ENCODE peak calls at places on chromosomes 2 and 18, in six cellular contexts. I, P, H, O, K and Z are unnamed samples.

GRCh38 chr2:220445429-220446105 is 818.1 kb downstream of the SLC4A3 start:
- DNase-seq in K (peak), I (no peak), P (peak), H (no peak), O (no peak), Z (no peak)

GRCh38 chr18:45838302-45839070 is 13.0 kb downstream of the SIGLEC15 start:
- DNase-seq in H (no peak), P (no peak), O (no peak), K (peak), I (no peak), Z (no peak)

GRCh38 chr2:143161982-143162837 is 33.0 kb downstream of the ARHGAP15 start:
- DNase-seq in P (peak), K (peak), O (no peak), H (peak), I (peak), Z (peak)

GRCh38 chr2:67213270-67213670 is 183.9 kb upstream of the ETAA1 start:
- DNase-seq in O (no peak), I (no peak), K (no peak), P (no peak), H (no peak), Z (no peak)

GRCh38 chr2:136637402-136637801 is 127.9 kb upstream of the THSD7B start:
- DNase-seq in I (no peak), O (no peak), H (no peak), P (no peak), K (no peak), Z (no peak)

GRCh38 chr2:64462940-64463339 is 9.0 kb downstream of the LGALSL start:
- DNase-seq in K (peak), I (peak), O (no peak), H (no peak), P (peak), Z (no peak)

GRCh38 chr2:10007921-10008808 is 35.2 kb upstream of the KLF11 start:
- DNase-seq in O (no peak), I (no peak), K (no peak), P (no peak), H (no peak), Z (no peak)

GRCh38 chr2:162712598-162712997 is 126.0 kb downstream of the KCNH7 start:
- DNase-seq in I (no peak), K (no peak), O (no peak), P (no peak), H (no peak), Z (no peak)

GRCh38 chr2:33134086-33134763 is 187.5 kb downstream of the LTBP1 start:
- DNase-seq in H (no peak), I (peak), P (peak), K (peak), O (no peak), Z (peak)

GRCh38 chr2:190974629-190975361 is 39.2 kb downstream of the STAT1 start:
- DNase-seq in K (no peak), P (no peak), O (no peak), H (no peak), I (no peak), Z (no peak)

GRCh38 chr18:79871026-79871390 is 73.3 kb downstream of the KCNG2 start:
- DNase-seq in K (no peak), P (no peak), I (no peak), H (peak), O (no peak), Z (no peak)

GRCh38 chr2:27721884-27722485 is 49.5 kb upstream of the MRPL33 start:
- DNase-seq in P (no peak), H (no peak), I (no peak), O (no peak), K (no peak), Z (no peak)

GRCh38 chr18:75107931-75108276 is 101.0 kb downstream of the PTGR3 start:
- DNase-seq in H (no peak), O (peak), I (no peak), P (no peak), K (no peak), Z (no peak)

GRCh38 chr2:88764141-88764849 is 72.8 kb downstream of the RPIA start:
- DNase-seq in I (no peak), K (no peak), P (no peak), O (no peak), H (no peak), Z (no peak)

DNA sequence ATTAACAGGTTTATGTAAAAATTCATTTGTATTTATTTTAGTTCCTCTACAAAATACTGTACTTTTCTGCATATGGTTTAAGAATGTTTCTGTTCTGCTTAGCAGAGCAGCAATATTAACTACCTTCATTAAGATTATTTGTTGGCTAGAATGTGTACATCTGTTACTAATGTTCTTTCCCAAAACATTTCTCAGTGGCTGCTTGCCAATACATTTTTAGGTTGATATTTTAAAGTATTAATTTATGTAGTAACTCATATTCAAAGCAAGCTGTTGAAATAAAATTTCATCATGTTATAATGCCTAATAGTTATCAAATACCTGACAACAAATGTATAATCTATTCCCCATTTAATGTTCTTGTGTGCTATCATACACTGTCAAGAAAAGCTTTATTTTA is 40.2 kb downstream of the PRKD3 start:
- DNase-seq in K (no peak), P (peak), I (no peak), H (no peak), O (no peak), Z (no peak)
- H4K91ac ChIP-seq in K (no peak), P (no peak), I (no peak), H (no peak), O (no peak), Z (no peak)

DNA sequence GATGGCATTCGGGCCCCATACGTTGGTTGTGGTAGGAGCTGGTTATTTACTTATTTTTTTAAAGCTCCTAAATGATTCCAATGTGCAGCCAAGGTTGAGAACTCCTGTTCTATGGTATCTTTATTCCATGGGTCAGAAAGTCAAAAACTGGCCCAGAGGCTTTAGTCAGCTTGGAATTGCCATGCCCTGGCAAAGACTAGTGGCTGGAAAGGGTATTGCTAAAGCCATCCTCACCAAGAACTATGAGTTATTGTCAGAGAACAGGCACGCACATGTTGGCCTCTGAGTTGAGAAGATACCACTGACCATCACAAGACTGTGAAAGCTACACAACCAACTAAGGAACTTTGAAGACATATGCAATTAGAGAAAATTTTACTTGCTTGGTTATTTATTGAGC is 47.9 kb upstream of the ACMSD start:
- DNase-seq in I (no peak), O (no peak), P (no peak), K (peak), H (no peak), Z (no peak)
- H4K91ac ChIP-seq in I (no peak), O (no peak), P (no peak), K (no peak), H (no peak), Z (no peak)

GRCh38 chr2:109313343-109313742 is 184.3 kb downstream of the SH3RF3 start:
- DNase-seq in H (no peak), I (no peak), O (no peak), K (no peak), P (no peak), Z (no peak)
- H4K91ac ChIP-seq in H (no peak), I (no peak), O (no peak), K (no peak), P (no peak), Z (no peak)

GRCh38 chr2:135532581-135532980 is 1.3 kb downstream of the R3HDM1 start:
- DNase-seq in O (no peak), H (no peak), P (no peak), I (peak), K (no peak), Z (no peak)
- H4K91ac ChIP-seq in O (no peak), H (no peak), P (no peak), I (no peak), K (no peak), Z (no peak)

GRCh38 chr2:168974370-168974769 is 56.8 kb downstream of the ABCB11 start:
- DNase-seq in P (no peak), K (no peak), H (no peak), O (no peak), I (no peak), Z (no peak)
- H4K91ac ChIP-seq in P (no peak), K (no peak), H (no peak), O (no peak), I (no peak), Z (no peak)

GRCh38 chr2:85648619-85649018 is 19.4 kb downstream of the SFTPB start:
- DNase-seq in K (peak), O (no peak), H (no peak), P (peak), I (peak), Z (no peak)

GRCh38 chr2:85652056-85652455 is 15.9 kb downstream of the SFTPB start:
- DNase-seq in K (no peak), P (no peak), I (no peak), O (no peak), H (no peak), Z (no peak)

GRCh38 chr2:85649201-85650190 is 18.5 kb downstream of the SFTPB start:
- DNase-seq in K (no peak), H (no peak), O (no peak), I (peak), P (peak), Z (no peak)

GRCh38 chr2:85650456-85650855 is 17.5 kb downstream of the SFTPB start:
- DNase-seq in O (no peak), H (no peak), K (no peak), I (no peak), P (no peak), Z (no peak)

DNA sequence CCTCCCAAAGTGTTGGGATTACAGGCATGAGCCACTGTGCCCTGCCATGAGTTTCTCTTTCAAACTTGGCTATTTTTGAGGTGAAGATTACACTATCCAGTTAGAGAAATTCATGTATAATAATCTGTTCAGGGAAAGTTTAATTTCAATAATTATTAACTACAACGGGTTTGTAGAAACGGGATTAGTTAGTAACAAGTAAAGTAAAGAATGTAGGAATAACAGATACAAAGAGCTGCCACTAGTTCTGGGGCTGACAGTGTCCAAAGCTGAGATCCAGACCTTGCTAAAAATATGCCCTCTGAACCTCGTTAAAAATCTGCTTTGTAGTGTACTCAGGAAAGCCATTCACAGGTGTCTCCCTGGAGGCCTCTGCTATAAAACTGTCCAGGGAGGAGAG is 16.9 kb downstream of the SFTPB start:
- DNase-seq in O (no peak), I (no peak), H (no peak), P (no peak), K (no peak), Z (no peak)
- H4K91ac ChIP-seq in O (no peak), I (no peak), H (no peak), P (peak), K (no peak), Z (no peak)

GRCh38 chr18:490024-490366 is 10.5 kb downstream of the COLEC12 start:
- DNase-seq in P (no peak), K (peak), O (no peak), H (no peak), I (no peak), Z (no peak)
- H4K91ac ChIP-seq in P (peak), K (peak), O (no peak), H (no peak), I (no peak), Z (no peak)